ENCODE peak calls at places on chromosomes 16 and 17, in nine cellular contexts. W, D, X, U, V, C, E, P and Y are unnamed samples.

GRCh38 chr17:46942441-46943217 is 19.7 kb downstream of the GOSR2 start:
- DNase-seq in V (peak; percentile 35), X (peak; percentile 41), W (peak; percentile 72), D (peak; percentile 58), C (peak; percentile 81), U (no peak), E (peak; percentile 33), P (no peak), Y (peak; percentile 71)

GRCh38 chr17:74579910-74580309 is 12.2 kb downstream of the CD300LD start:
- DNase-seq in X (no peak), D (no peak), U (no peak), V (no peak), E (no peak), P (no peak), W (no peak), C (no peak), Y (no peak)

GRCh38 chr17:76240461-76241204 is at the start of gene RNF157:
- DNase-seq in E (peak; percentile 42), C (peak; percentile 59), P (peak; percentile 16), W (peak; percentile 90), V (peak; percentile 81), U (no peak), D (peak; percentile 77), X (no peak), Y (peak; percentile 84)

GRCh38 chr17:55727275-55727674 is 4.6 kb upstream of the TMEM100 start:
- DNase-seq in D (no peak), U (no peak), P (no peak), W (no peak), C (peak; percentile 41), V (no peak), X (no peak), E (no peak), Y (no peak)

GRCh38 chr17:3032258-3033247 is 30.9 kb downstream of the OR1D5 start:
- DNase-seq in V (no peak), P (no peak), W (peak; percentile 29), X (no peak), U (no peak), E (no peak), D (no peak), C (no peak), Y (no peak)

GRCh38 chr16:51888021-51888420 is 658.9 kb downstream of the TOX3 start:
- DNase-seq in E (no peak), C (no peak), U (no peak), D (no peak), P (no peak), X (no peak), V (no peak), W (no peak), Y (no peak)

GRCh38 chr16:85673529-85674417 is 15.0 kb downstream of the GINS2 start:
- DNase-seq in C (no peak), V (peak; percentile 33), W (no peak), X (no peak), E (no peak), D (no peak), U (no peak), P (no peak), Y (no peak)

GRCh38 chr17:38746893-38747384 is 1.2 kb downstream of the PCGF2 start:
- DNase-seq in U (no peak), D (no peak), C (no peak), P (no peak), V (no peak), W (no peak), E (no peak), X (no peak), Y (no peak)

GRCh38 chr16:27677300-27677699 is 127.4 kb downstream of the KATNIP start:
- DNase-seq in W (no peak), C (no peak), P (no peak), E (no peak), V (no peak), D (no peak), X (no peak), U (no peak), Y (no peak)